ENCODE peak calls at places on chromosomes 7 and 10, in eight cellular contexts. One of them, this sample, is unnamed. For H3K27me3 and H3K4me1, the result is how much of the 10 kb centered on the place peaks cover.

GRCh38 chr7:63030061-63030460 is 968.6 kb upstream of the ZNF722 start:
- DNase-seq in GM23248: no peak
- DNase-seq in breast epithelium: no peak
- DNase-seq in right cardiac atrium: no peak
- DNase-seq in aorta: no peak
- DNase-seq in cardiac muscle cell: no peak
- DNase-seq in mammary epithelial cell: no peak
- DNase-seq in ovary: no peak
- DNase-seq in this sample: no peak

GRCh38 chr7:157691521-157692155 is 354.8 kb downstream of the DNAJB6 start:
- DNase-seq in GM23248: no peak
- DNase-seq in breast epithelium: no peak
- DNase-seq in right cardiac atrium: peak
- DNase-seq in aorta: no peak
- DNase-seq in cardiac muscle cell: no peak
- DNase-seq in mammary epithelial cell: no peak
- DNase-seq in ovary: no peak
- DNase-seq in this sample: no peak

GRCh38 chr10:43437141-43437860 is 390 bp downstream of the ZNF487 start:
- DNase-seq in GM23248: peak
- DNase-seq in breast epithelium: no peak
- DNase-seq in right cardiac atrium: no peak
- DNase-seq in aorta: no peak
- DNase-seq in cardiac muscle cell: no peak
- DNase-seq in mammary epithelial cell: no peak
- DNase-seq in ovary: no peak
- DNase-seq in this sample: no peak

GRCh38 chr7:31258391-31258790 is 82.1 kb downstream of the NEUROD6 start:
- DNase-seq in GM23248: no peak
- DNase-seq in breast epithelium: no peak
- DNase-seq in right cardiac atrium: no peak
- DNase-seq in aorta: no peak
- DNase-seq in cardiac muscle cell: no peak
- DNase-seq in mammary epithelial cell: no peak
- DNase-seq in ovary: no peak
- DNase-seq in this sample: no peak

GRCh38 chr7:16669581-16669980 is 23.6 kb downstream of the BZW2 start:
- DNase-seq in GM23248: peak
- DNase-seq in breast epithelium: no peak
- DNase-seq in right cardiac atrium: no peak
- DNase-seq in aorta: no peak
- DNase-seq in cardiac muscle cell: no peak
- DNase-seq in mammary epithelial cell: no peak
- DNase-seq in ovary: no peak
- DNase-seq in this sample: no peak

GRCh38 chr7:155729847-155730246 is 82.4 kb downstream of the SHH start:
- DNase-seq in GM23248: peak
- DNase-seq in breast epithelium: no peak
- DNase-seq in right cardiac atrium: no peak
- DNase-seq in aorta: no peak
- DNase-seq in cardiac muscle cell: no peak
- DNase-seq in mammary epithelial cell: peak
- DNase-seq in ovary: no peak
- DNase-seq in this sample: no peak

GRCh38 chr7:92916751-92917369 is 80.5 kb upstream of the CDK6 start:
- DNase-seq in GM23248: peak
- DNase-seq in breast epithelium: no peak
- DNase-seq in right cardiac atrium: peak
- DNase-seq in aorta: no peak
- DNase-seq in cardiac muscle cell: peak
- DNase-seq in mammary epithelial cell: peak
- DNase-seq in ovary: no peak
- DNase-seq in this sample: peak

GRCh38 chr10:31757374-31757773 is 171.3 kb downstream of the ARHGAP12 start:
- DNase-seq in GM23248: peak
- DNase-seq in breast epithelium: no peak
- DNase-seq in right cardiac atrium: peak
- DNase-seq in aorta: no peak
- DNase-seq in cardiac muscle cell: no peak
- DNase-seq in mammary epithelial cell: no peak
- DNase-seq in ovary: peak
- DNase-seq in this sample: no peak

GRCh38 chr10:96295475-96295874 is 8.8 kb upstream of the DNTT start:
- DNase-seq in GM23248: no peak
- DNase-seq in breast epithelium: no peak
- DNase-seq in right cardiac atrium: no peak
- DNase-seq in aorta: no peak
- DNase-seq in cardiac muscle cell: no peak
- DNase-seq in mammary epithelial cell: no peak
- DNase-seq in ovary: no peak
- DNase-seq in this sample: no peak

GRCh38 chr10:114879541-114880158 is 58.1 kb downstream of the FHIP2A start:
- DNase-seq in GM23248: peak
- DNase-seq in breast epithelium: no peak
- DNase-seq in right cardiac atrium: no peak
- DNase-seq in aorta: peak
- DNase-seq in cardiac muscle cell: peak
- DNase-seq in mammary epithelial cell: no peak
- DNase-seq in ovary: no peak
- DNase-seq in this sample: peak

GRCh38 chr7:75920431-75921161 is 5.6 kb downstream of the POR start:
- DNase-seq in GM23248: peak
- DNase-seq in breast epithelium: no peak
- DNase-seq in right cardiac atrium: no peak
- DNase-seq in aorta: no peak
- DNase-seq in cardiac muscle cell: no peak
- DNase-seq in mammary epithelial cell: no peak
- DNase-seq in ovary: no peak
- DNase-seq in this sample: no peak

GRCh38 chr10:19245889-19246841 is 197.6 kb downstream of the MALRD1 start:
- DNase-seq in GM23248: no peak
- DNase-seq in breast epithelium: no peak
- DNase-seq in right cardiac atrium: no peak
- DNase-seq in aorta: no peak
- DNase-seq in cardiac muscle cell: peak
- DNase-seq in mammary epithelial cell: no peak
- DNase-seq in ovary: no peak
- DNase-seq in this sample: peak
- H3K4me3 ChIP-seq in GM23248: no peak
- H3K4me3 ChIP-seq in breast epithelium: no peak
- H3K4me3 ChIP-seq in right cardiac atrium: no peak
- H3K4me3 ChIP-seq in aorta: no peak
- H3K4me3 ChIP-seq in cardiac muscle cell: no peak
- H3K4me3 ChIP-seq in mammary epithelial cell: no peak
- H3K4me3 ChIP-seq in ovary: no peak
- H3K4me3 ChIP-seq in this sample: no peak

DNA sequence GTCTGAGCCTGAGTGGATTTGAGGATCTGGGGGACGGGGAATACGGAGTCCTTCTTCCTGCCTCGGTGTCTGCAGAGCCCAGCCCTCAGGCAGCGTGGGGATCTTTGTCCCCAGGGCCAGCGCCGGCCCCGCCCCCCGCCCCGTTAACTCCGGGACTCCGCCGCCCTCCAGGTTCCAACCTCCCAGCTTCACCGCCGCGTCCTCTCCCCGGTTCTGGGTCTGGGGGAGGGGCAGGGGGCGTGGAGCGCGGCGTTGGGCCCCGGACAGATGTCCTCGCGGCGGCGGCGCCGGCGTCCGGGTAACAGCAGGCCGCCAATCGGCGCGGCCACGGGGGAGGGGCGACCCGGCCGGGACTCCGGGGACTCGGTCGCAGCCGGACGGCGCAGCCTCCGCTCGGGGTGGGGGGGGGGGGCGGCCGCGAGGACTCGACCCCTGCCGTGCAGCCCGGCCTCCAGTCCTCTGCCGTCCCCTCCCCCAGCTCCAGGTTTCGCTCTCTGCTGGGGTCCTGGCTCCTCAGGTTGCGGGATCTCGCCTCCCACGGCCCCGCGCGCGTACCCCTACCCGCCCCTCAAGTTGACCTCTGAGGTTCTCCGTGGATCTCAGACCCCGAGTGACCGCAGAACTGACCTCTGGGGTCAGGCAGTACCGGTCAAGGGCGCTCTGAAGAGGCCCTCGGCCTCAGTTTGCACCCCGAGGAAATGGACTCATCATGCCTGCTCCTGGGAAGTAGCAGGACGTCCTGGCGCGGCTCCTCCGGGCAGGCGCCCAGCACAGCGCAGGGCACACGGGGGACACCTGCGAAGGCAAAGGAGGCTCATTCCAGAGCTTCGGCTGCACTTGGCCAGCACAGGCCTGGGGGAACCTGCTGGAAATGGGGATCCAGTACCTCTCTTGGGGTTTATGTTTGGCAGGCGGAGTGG is 2.3 kb upstream of the ELFN1 start:
- DNase-seq in GM23248: no peak
- DNase-seq in breast epithelium: peak
- DNase-seq in right cardiac atrium: peak
- DNase-seq in aorta: peak
- DNase-seq in cardiac muscle cell: peak
- DNase-seq in mammary epithelial cell: no peak
- DNase-seq in ovary: peak
- DNase-seq in this sample: no peak
- H3K27me3 ChIP-seq in GM23248: under half
- H3K27me3 ChIP-seq in breast epithelium: under half
- H3K27me3 ChIP-seq in right cardiac atrium: under half
- H3K27me3 ChIP-seq in aorta: under half
- H3K27me3 ChIP-seq in cardiac muscle cell: under half
- H3K27me3 ChIP-seq in mammary epithelial cell: under half
- H3K27me3 ChIP-seq in ovary: under half
- H3K27me3 ChIP-seq in this sample: under half

DNA sequence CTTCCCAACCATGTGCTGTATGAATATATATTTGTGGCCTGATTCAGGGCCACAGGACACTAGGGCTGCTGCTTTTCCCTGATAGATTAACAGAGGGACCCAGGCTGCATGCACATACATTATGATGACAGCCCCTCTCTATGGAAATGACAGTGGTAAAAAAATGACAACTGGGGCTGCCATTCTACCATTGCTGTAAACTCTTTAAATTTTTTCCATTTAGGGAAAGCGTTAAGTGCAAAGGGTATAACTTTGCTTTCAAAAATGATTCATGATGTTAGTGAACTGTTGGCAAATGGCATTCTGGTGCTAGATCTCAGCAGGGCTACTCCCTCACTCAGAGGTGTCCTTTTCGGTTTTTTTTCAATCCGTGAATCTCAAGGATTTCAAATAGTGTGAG is 4.2 kb downstream of the CTBP2 start:
- DNase-seq in GM23248: no peak
- DNase-seq in breast epithelium: peak
- DNase-seq in right cardiac atrium: no peak
- DNase-seq in aorta: no peak
- DNase-seq in cardiac muscle cell: no peak
- DNase-seq in mammary epithelial cell: no peak
- DNase-seq in ovary: no peak
- DNase-seq in this sample: no peak
- H3K4me1 ChIP-seq in GM23248: half or more
- H3K4me1 ChIP-seq in breast epithelium: under half
- H3K4me1 ChIP-seq in right cardiac atrium: under half
- H3K4me1 ChIP-seq in aorta: under half
- H3K4me1 ChIP-seq in cardiac muscle cell: half or more
- H3K4me1 ChIP-seq in mammary epithelial cell: half or more
- H3K4me1 ChIP-seq in ovary: under half
- H3K4me1 ChIP-seq in this sample: under half

GRCh38 chr10:90929179-90929578 is 8.3 kb upstream of the ANKRD1 start:
- DNase-seq in GM23248: no peak
- DNase-seq in breast epithelium: no peak
- DNase-seq in right cardiac atrium: no peak
- DNase-seq in aorta: no peak
- DNase-seq in cardiac muscle cell: no peak
- DNase-seq in mammary epithelial cell: no peak
- DNase-seq in ovary: no peak
- DNase-seq in this sample: peak

GRCh38 chr10:90935581-90936292 is 14.8 kb upstream of the ANKRD1 start:
- DNase-seq in GM23248: no peak
- DNase-seq in breast epithelium: no peak
- DNase-seq in right cardiac atrium: no peak
- DNase-seq in aorta: no peak
- DNase-seq in cardiac muscle cell: peak
- DNase-seq in mammary epithelial cell: no peak
- DNase-seq in ovary: no peak
- DNase-seq in this sample: no peak

GRCh38 chr10:90927293-90927692 is 6.4 kb upstream of the ANKRD1 start:
- DNase-seq in GM23248: no peak
- DNase-seq in breast epithelium: no peak
- DNase-seq in right cardiac atrium: no peak
- DNase-seq in aorta: no peak
- DNase-seq in cardiac muscle cell: no peak
- DNase-seq in mammary epithelial cell: no peak
- DNase-seq in ovary: no peak
- DNase-seq in this sample: no peak

GRCh38 chr10:90930070-90930837 is 9.4 kb upstream of the ANKRD1 start:
- DNase-seq in GM23248: peak
- DNase-seq in breast epithelium: no peak
- DNase-seq in right cardiac atrium: peak
- DNase-seq in aorta: no peak
- DNase-seq in cardiac muscle cell: peak
- DNase-seq in mammary epithelial cell: peak
- DNase-seq in ovary: no peak
- DNase-seq in this sample: peak

DNA sequence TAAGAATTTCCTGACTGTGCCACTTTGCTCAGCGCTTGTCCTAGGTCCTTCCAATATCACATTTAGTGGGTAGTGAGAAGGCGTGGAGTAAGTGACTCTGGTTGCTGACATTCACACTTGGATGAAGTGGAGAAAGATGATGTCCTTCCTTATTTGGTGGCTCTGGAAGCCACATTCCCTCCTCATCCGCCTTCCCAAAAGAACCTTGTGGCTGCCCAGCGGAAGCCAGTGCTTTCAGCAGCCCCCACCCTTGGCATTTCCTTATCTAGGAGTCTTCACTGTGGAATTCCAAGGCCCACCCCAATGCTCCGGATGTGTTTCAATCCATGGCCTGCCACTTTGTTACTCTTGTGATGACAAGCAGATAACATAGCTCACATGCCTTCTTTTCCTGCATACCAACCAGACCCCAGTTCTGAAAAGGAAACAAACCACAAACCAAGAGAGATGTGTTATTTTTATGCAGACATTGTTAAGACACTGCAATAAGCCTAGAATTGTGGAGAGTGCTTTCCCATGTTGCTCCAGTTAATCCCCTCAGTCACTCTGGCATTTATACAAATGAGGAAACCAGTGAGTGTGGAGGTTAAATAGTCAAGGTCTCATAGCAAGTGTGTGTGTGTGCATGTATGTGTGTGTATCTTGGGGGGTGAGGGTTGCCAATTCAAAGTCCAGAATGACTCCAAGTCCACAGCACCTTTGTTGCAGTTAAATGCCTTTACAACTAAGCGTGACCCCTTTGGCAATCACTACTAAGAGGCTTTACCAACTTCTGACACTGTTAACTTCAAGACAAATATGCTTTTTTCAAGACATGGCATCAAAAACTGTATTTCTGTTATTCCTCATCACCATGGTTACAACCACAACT is 10.3 kb upstream of the ANKRD1 start:
- DNase-seq in GM23248: peak
- DNase-seq in breast epithelium: no peak
- DNase-seq in right cardiac atrium: peak
- DNase-seq in aorta: peak
- DNase-seq in cardiac muscle cell: peak
- DNase-seq in mammary epithelial cell: no peak
- DNase-seq in ovary: no peak
- DNase-seq in this sample: peak
- H3K4me3 ChIP-seq in GM23248: peak
- H3K4me3 ChIP-seq in breast epithelium: no peak
- H3K4me3 ChIP-seq in right cardiac atrium: no peak
- H3K4me3 ChIP-seq in aorta: no peak
- H3K4me3 ChIP-seq in cardiac muscle cell: no peak
- H3K4me3 ChIP-seq in mammary epithelial cell: no peak
- H3K4me3 ChIP-seq in ovary: no peak
- H3K4me3 ChIP-seq in this sample: peak

GRCh38 chr10:131654471-131655087 is 246.2 kb upstream of the PPP2R2D start:
- DNase-seq in GM23248: no peak
- DNase-seq in breast epithelium: peak
- DNase-seq in right cardiac atrium: no peak
- DNase-seq in aorta: peak
- DNase-seq in cardiac muscle cell: no peak
- DNase-seq in mammary epithelial cell: no peak
- DNase-seq in ovary: no peak
- DNase-seq in this sample: no peak
- H3K27me3 ChIP-seq in GM23248: under half
- H3K27me3 ChIP-seq in breast epithelium: under half
- H3K27me3 ChIP-seq in right cardiac atrium: under half
- H3K27me3 ChIP-seq in aorta: under half
- H3K27me3 ChIP-seq in cardiac muscle cell: under half
- H3K27me3 ChIP-seq in mammary epithelial cell: under half
- H3K27me3 ChIP-seq in ovary: under half
- H3K27me3 ChIP-seq in this sample: under half

This sample was measured in SJCRH30.